ENCODE peak calls at places on chromosome 1, in ten cellular contexts. D is astrocyte of the spinal cord, Y is breast epithelium, T is NB4, U is cardiac fibroblast, W is A549, L is GM23338, X is uterus, P is AG10803, R is choroid plexus epithelial cell. H is an unnamed sample.
A peak's percentile ranks its signal among the peaks of the same experiment; 100 is the strongest.

GRCh38 chr1:167937709-167938010 is 788 bp upstream of the MPC2 start:
- DNase-seq in T (no peak), D (no peak), X (no peak), U (no peak), Y (no peak), R (no peak), P (no peak), L (no peak), W (no peak), H (no peak)

GRCh38 chr1:234602334-234603220 is 7.4 kb downstream of the IRF2BP2 start:
- DNase-seq in L (no peak), T (peak; percentile 90), Y (no peak), R (peak; percentile 94), U (peak; percentile 93), X (no peak), D (peak; percentile 96), P (peak; percentile 97), W (peak; percentile 95), H (peak; percentile 98)

GRCh38 chr1:64466033-64466432 is 3.9 kb upstream of the CACHD1 start:
- DNase-seq in T (no peak), D (no peak), L (no peak), W (no peak), R (no peak), Y (no peak), P (no peak), U (no peak), X (no peak), H (no peak)

GRCh38 chr1:220692436-220693228 is 2.5 kb downstream of the C1orf115 start:
- DNase-seq in W (no peak), X (no peak), R (no peak), Y (no peak), U (no peak), P (peak; percentile 77), T (no peak), L (no peak), D (no peak), H (peak; percentile 12)

GRCh38 chr1:84407524-84408318 is 9.4 kb downstream of the DNASE2B start:
- DNase-seq in R (no peak), L (no peak), X (no peak), Y (no peak), D (no peak), P (no peak), T (no peak), W (no peak), U (peak; percentile 28), H (no peak)

GRCh38 chr1:17185485-17185860 is 19.5 kb upstream of the PADI1 start:
- DNase-seq in X (no peak), L (no peak), T (no peak), D (no peak), P (no peak), R (no peak), W (no peak), U (no peak), Y (no peak), H (no peak)

GRCh38 chr1:115237023-115237422 is 101.0 kb downstream of the NGF start:
- DNase-seq in R (no peak), T (no peak), P (no peak), X (no peak), L (no peak), Y (no peak), W (no peak), D (no peak), U (no peak), H (no peak)

GRCh38 chr1:38923607-38924006 is 18.0 kb downstream of the RHBDL2 start:
- DNase-seq in X (no peak), R (no peak), D (no peak), L (no peak), T (no peak), U (no peak), Y (no peak), P (no peak), W (no peak), H (no peak)

GRCh38 chr1:230125633-230126528 is 58.8 kb downstream of the GALNT2 start:
- DNase-seq in T (no peak), Y (no peak), P (peak; percentile 57), D (no peak), U (peak; percentile 48), X (no peak), L (no peak), W (peak; percentile 33), R (no peak), H (no peak)

GRCh38 chr1:8844421-8845063 is 27.1 kb upstream of the RERE start:
- DNase-seq in R (peak; percentile 61), D (no peak), L (no peak), P (no peak), Y (no peak), X (peak; percentile 38), U (peak; percentile 31), W (no peak), T (no peak), H (no peak)

GRCh38 chr1:239446611-239447010 is 60.2 kb downstream of the CHRM3 start:
- DNase-seq in D (no peak), P (no peak), U (no peak), T (no peak), R (no peak), X (no peak), W (no peak), Y (no peak), L (no peak), H (no peak)

GRCh38 chr1:183593356-183593755 is 3.1 kb upstream of the NCF2 start:
- DNase-seq in D (no peak), U (no peak), R (no peak), L (no peak), X (no peak), P (no peak), T (peak; percentile 51), Y (no peak), W (no peak), H (no peak)

GRCh38 chr1:83588140-83588539 is 410.8 kb downstream of the TTLL7 start:
- DNase-seq in D (no peak), U (no peak), R (no peak), W (no peak), P (no peak), X (no peak), Y (no peak), T (no peak), L (no peak), H (no peak)

GRCh38 chr1:116147972-116148371 is 36.8 kb downstream of the MAB21L3 start:
- DNase-seq in Y (no peak), L (peak; percentile 26), P (no peak), R (no peak), W (no peak), D (no peak), T (no peak), U (no peak), X (no peak), H (no peak)

GRCh38 chr1:68454534-68454933 is 4.8 kb upstream of the RPE65 start:
- DNase-seq in W (no peak), P (no peak), U (no peak), X (no peak), R (no peak), Y (no peak), D (no peak), T (no peak), L (peak; percentile 41), H (no peak)

GRCh38 chr1:195637474-195637873 is 970.8 kb downstream of the KCNT2 start:
- DNase-seq in X (no peak), T (no peak), W (no peak), L (no peak), D (no peak), Y (no peak), P (no peak), U (no peak), R (peak; percentile 11), H (peak; percentile 1)
- H3K4me3 ChIP-seq in X (no peak overlapping the region), T (no peak overlapping the region), W (no peak overlapping the region), L (no peak overlapping the region), D (no peak overlapping the region), Y (no peak overlapping the region), P (no peak overlapping the region), U (no peak overlapping the region), R (no peak overlapping the region), H (no peak overlapping the region)

GRCh38 chr1:91884459-91885290 is 1.3 kb downstream of the TGFBR3 start:
- DNase-seq in T (peak; percentile 4), R (no peak), P (peak; percentile 16), L (peak; percentile 56), X (peak; percentile 29), D (peak; percentile 20), Y (no peak), W (peak; percentile 20), U (no peak), H (peak; percentile 38)

GRCh38 chr1:91885716-91886506 is at the start of gene TGFBR3:
- DNase-seq in R (peak; percentile 88), L (peak; percentile 82), U (peak; percentile 98), T (peak; percentile 69), W (peak; percentile 87), D (peak; percentile 91), P (peak; percentile 94), X (peak; percentile 97), Y (peak; percentile 82), H (peak; percentile 91)

GRCh38 chr1:91885331-91885715 is 628 bp downstream of the TGFBR3 start:
- DNase-seq in D (no peak), X (peak; percentile 46), W (no peak), P (peak; percentile 26), T (peak; percentile 26), R (no peak), U (peak; percentile 31), L (peak; percentile 11), Y (no peak), H (peak; percentile 19)

GRCh38 chr1:91881280-91881679 is 4.7 kb downstream of the TGFBR3 start:
- DNase-seq in W (no peak), P (no peak), Y (no peak), D (no peak), R (no peak), X (no peak), L (no peak), T (no peak), U (no peak), H (no peak)

GRCh38 chr1:91883470-91883869 is 2.5 kb downstream of the TGFBR3 start:
- DNase-seq in T (peak; percentile 23), Y (no peak), W (peak; percentile 31), R (peak; percentile 71), D (peak; percentile 45), U (peak; percentile 66), P (peak; percentile 52), X (no peak), L (no peak), H (peak; percentile 70)
- TF ChIP-seq CTCF in T (peak; percentile 19), Y (peak; percentile 31), W (peak; percentile 53), R (peak; percentile 59), D (peak; percentile 47), U (peak; percentile 36), P (peak; percentile 67), X (peak; percentile 44), L (peak; percentile 19), H (peak; percentile 54)

DNA sequence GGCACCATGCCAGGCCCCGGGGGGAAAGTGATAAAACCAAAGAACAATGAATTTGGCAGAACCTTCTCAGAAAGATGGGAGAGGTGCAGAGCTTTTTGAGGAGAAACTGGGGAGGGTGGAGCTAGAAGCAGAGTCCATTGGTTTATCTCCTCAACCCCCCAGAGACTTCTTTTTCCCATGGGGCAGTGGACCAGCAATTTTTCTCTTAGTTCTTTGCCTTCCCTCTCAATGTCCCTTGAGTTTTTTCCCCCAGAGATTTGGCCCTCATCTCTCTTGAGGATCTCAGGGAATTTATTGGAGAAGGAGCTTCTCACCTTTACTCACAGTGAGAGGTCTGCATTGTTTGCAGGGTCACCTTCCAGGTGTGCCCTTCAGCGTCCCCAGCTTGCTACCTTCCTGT is 5.3 kb upstream of the ARHGEF11 start:
- DNase-seq in X (no peak), L (no peak), P (no peak), R (no peak), U (no peak), D (no peak), W (no peak), Y (no peak), T (no peak), H (no peak)
- H3K4me3 ChIP-seq in X (no peak overlapping the region), L (no peak overlapping the region), P (no peak overlapping the region), R (no peak overlapping the region), U (no peak overlapping the region), D (no peak overlapping the region), W (no peak overlapping the region), Y (no peak overlapping the region), T (no peak overlapping the region), H (no peak overlapping the region)

GRCh38 chr1:228987736-228988506 is 252.6 kb downstream of the RHOU start:
- DNase-seq in U (no peak), Y (no peak), L (no peak), P (no peak), X (no peak), W (no peak), T (no peak), D (no peak), R (no peak), H (no peak)
- TF ChIP-seq CTCF in U (no peak), Y (no peak), L (no peak), P (no peak), X (no peak), W (no peak), T (no peak), D (no peak), R (no peak), H (no peak)

H was measured in fibroblast of mammary gland.